ENCODE peak calls at places on chromosome 1, in four cellular contexts. R, S, F and X are unnamed samples.

GRCh38 chr1:36115200-36115669 is 9.8 kb downstream of the COL8A2 start:
- DNase-seq in R (peak), S (no peak), F (peak), X (no peak)

GRCh38 chr1:151986501-151987190 is 7.0 kb downstream of the S100A10 start:
- DNase-seq in F (no peak), S (no peak), R (no peak), X (no peak)

GRCh38 chr1:59898927-59899326 is 27.6 kb downstream of the CYP2J2 start:
- DNase-seq in S (no peak), F (no peak), R (no peak), X (no peak)

GRCh38 chr1:47582891-47583608 is 145.2 kb downstream of the FOXD2 start:
- DNase-seq in F (no peak), S (no peak), R (peak), X (no peak)

GRCh38 chr1:7508052-7508745 is 262.9 kb upstream of the VAMP3 start:
- DNase-seq in R (peak), S (no peak), F (no peak), X (no peak)

GRCh38 chr1:206895320-206895719 is 1.9 kb upstream of the IL24 start:
- DNase-seq in F (no peak), S (no peak), R (no peak), X (no peak)

GRCh38 chr1:31699341-31699891 is 4.4 kb downstream of the COL16A1 start:
- DNase-seq in F (no peak), R (peak), S (no peak), X (no peak)

GRCh38 chr1:171641076-171641864 is 11.2 kb downstream of the MYOC start:
- DNase-seq in F (no peak), R (no peak), S (no peak), X (no peak)

GRCh38 chr1:36133484-36133883 is 8.5 kb upstream of the COL8A2 start:
- DNase-seq in F (peak), S (no peak), R (peak), X (peak)

GRCh38 chr1:8517579-8518489 is 199.9 kb downstream of the SLC45A1 start:
- DNase-seq in F (no peak), R (no peak), S (no peak), X (no peak)